ENCODE peak calls at places on chromosomes 7 and 10, in ten cellular contexts. U, T, I, Q, S, C, J, V, B and E are unnamed samples. For H3K9me3, the result is how much of the 10 kb centered on the place peaks cover.

GRCh38 chr10:82402901-82403300 is 527.9 kb downstream of the NRG3 start:
- DNase-seq in U (no peak), T (no peak), I (no peak), Q (no peak), S (no peak), C (no peak), J (no peak), V (no peak), B (no peak), E (no peak)

GRCh38 chr10:101879456-101880189 is 36.0 kb upstream of the KCNIP2 start:
- DNase-seq in U (no peak), T (no peak), I (no peak), Q (no peak), S (no peak), C (no peak), J (no peak), V (no peak), B (no peak), E (no peak)

GRCh38 chr10:10869592-10869991 is 148.1 kb upstream of the CELF2 start:
- DNase-seq in U (no peak), T (no peak), I (no peak), Q (no peak), S (no peak), C (no peak), J (no peak), V (no peak), B (no peak), E (no peak)

GRCh38 chr10:69641261-69641980 is 11.4 kb downstream of the FAM241B start:
- DNase-seq in U (no peak), T (no peak), I (no peak), Q (no peak), S (peak), C (no peak), J (no peak), V (no peak), B (no peak), E (no peak)

GRCh38 chr10:97640868-97641811 is 669 bp downstream of the PI4K2A start:
- DNase-seq in U (peak), T (peak), I (peak), Q (peak), S (peak), C (peak), J (peak), V (no peak), B (peak), E (no peak)

GRCh38 chr7:86708334-86708733 is 64.6 kb downstream of the GRM3 start:
- DNase-seq in U (no peak), T (no peak), I (peak), Q (no peak), S (no peak), C (no peak), J (no peak), V (no peak), B (no peak), E (no peak)

GRCh38 chr10:4267084-4267774 is 482.2 kb upstream of the KLF6 start:
- DNase-seq in U (no peak), T (no peak), I (no peak), Q (no peak), S (no peak), C (no peak), J (no peak), V (no peak), B (no peak), E (no peak)

GRCh38 chr10:91856637-91857036 is 52.6 kb downstream of the FGFBP3 start:
- DNase-seq in U (no peak), T (no peak), I (no peak), Q (peak), S (no peak), C (peak), J (no peak), V (no peak), B (no peak), E (no peak)

GRCh38 chr10:3339531-3339950 is 167.0 kb upstream of the PITRM1 start:
- DNase-seq in U (no peak), T (no peak), I (no peak), Q (no peak), S (no peak), C (no peak), J (no peak), V (no peak), B (no peak), E (no peak)

GRCh38 chr7:27196287-27196739 is 3.6 kb downstream of the HOXA13 start:
- DNase-seq in U (peak), T (peak), I (peak), Q (peak), S (peak), C (peak), J (peak), V (no peak), B (peak), E (peak)

GRCh38 chr7:84194484-84195260 is at the start of gene SEMA3A:
- DNase-seq in U (no peak), T (peak), I (peak), Q (peak), S (peak), C (peak), J (no peak), V (no peak), B (peak), E (peak)

GRCh38 chr7:32194537-32194936 is 124.3 kb upstream of the PDE1C start:
- DNase-seq in U (no peak), T (no peak), I (no peak), Q (no peak), S (no peak), C (no peak), J (no peak), V (no peak), B (no peak), E (no peak)

GRCh38 chr7:35551682-35552081 is 143.3 kb downstream of the HERPUD2 start:
- DNase-seq in U (no peak), T (no peak), I (peak), Q (no peak), S (no peak), C (no peak), J (no peak), V (no peak), B (no peak), E (no peak)

GRCh38 chr7:128168667-128169210 is 72.3 kb upstream of the LEP start:
- DNase-seq in U (peak), T (peak), I (peak), Q (no peak), S (peak), C (peak), J (peak), V (no peak), B (peak), E (no peak)

GRCh38 chr10:125343118-125343752 is 182.9 kb upstream of the CTBP2 start:
- DNase-seq in U (no peak), T (peak), I (no peak), Q (no peak), S (no peak), C (peak), J (no peak), V (no peak), B (no peak), E (peak)

GRCh38 chr10:396535-397220 is 261.4 kb downstream of the ZMYND11 start:
- DNase-seq in U (peak), T (no peak), I (no peak), Q (no peak), S (no peak), C (peak), J (no peak), V (no peak), B (no peak), E (no peak)

GRCh38 chr10:108556176-108556575 is 1367.1 kb downstream of the XPNPEP1 start:
- DNase-seq in U (no peak), T (no peak), I (no peak), Q (no peak), S (no peak), C (no peak), J (no peak), V (no peak), B (no peak), E (no peak)

GRCh38 chr10:32199724-32200394 is 143.6 kb upstream of the KIF5B start:
- DNase-seq in U (no peak), T (no peak), I (no peak), Q (no peak), S (no peak), C (no peak), J (no peak), V (no peak), B (no peak), E (no peak)

GRCh38 chr10:21406595-21407218 is 118.8 kb downstream of the SKIDA1 start:
- DNase-seq in U (no peak), T (no peak), I (no peak), Q (no peak), S (no peak), C (no peak), J (no peak), V (no peak), B (no peak), E (no peak)

GRCh38 chr7:128104109-128104742 is 73.0 kb upstream of the LRRC4 start:
- DNase-seq in U (no peak), T (no peak), I (no peak), Q (no peak), S (peak), C (no peak), J (peak), V (no peak), B (no peak), E (peak)

GRCh38 chr7:94856643-94857042 is 50.8 kb upstream of the PPP1R9A start:
- DNase-seq in U (no peak), T (no peak), I (no peak), Q (no peak), S (no peak), C (no peak), J (no peak), V (no peak), B (no peak), E (no peak)

GRCh38 chr7:17301491-17302101 is 3.1 kb downstream of the AHR start:
- DNase-seq in U (no peak), T (no peak), I (no peak), Q (peak), S (peak), C (peak), J (no peak), V (no peak), B (no peak), E (peak)

GRCh38 chr7:115679976-115680375 is 350.6 kb downstream of the TFEC start:
- DNase-seq in U (no peak), T (peak), I (peak), Q (peak), S (no peak), C (peak), J (no peak), V (no peak), B (no peak), E (peak)

GRCh38 chr10:30827531-30828120 is 198.1 kb upstream of the LYZL2 start:
- DNase-seq in U (peak), T (no peak), I (no peak), Q (no peak), S (no peak), C (peak), J (no peak), V (no peak), B (no peak), E (no peak)

GRCh38 chr7:18974803-18975202 is 142.6 kb downstream of the TWIST1 start:
- DNase-seq in U (no peak), T (no peak), I (no peak), Q (no peak), S (no peak), C (no peak), J (no peak), V (no peak), B (no peak), E (no peak)

GRCh38 chr7:96269246-96269994 is 52.5 kb downstream of the SLC25A13 start:
- DNase-seq in U (no peak), T (no peak), I (no peak), Q (no peak), S (no peak), C (no peak), J (no peak), V (no peak), B (no peak), E (no peak)

GRCh38 chr7:96266580-96266979 is 55.3 kb downstream of the SLC25A13 start:
- DNase-seq in U (no peak), T (no peak), I (no peak), Q (no peak), S (no peak), C (no peak), J (no peak), V (no peak), B (no peak), E (no peak)

DNA sequence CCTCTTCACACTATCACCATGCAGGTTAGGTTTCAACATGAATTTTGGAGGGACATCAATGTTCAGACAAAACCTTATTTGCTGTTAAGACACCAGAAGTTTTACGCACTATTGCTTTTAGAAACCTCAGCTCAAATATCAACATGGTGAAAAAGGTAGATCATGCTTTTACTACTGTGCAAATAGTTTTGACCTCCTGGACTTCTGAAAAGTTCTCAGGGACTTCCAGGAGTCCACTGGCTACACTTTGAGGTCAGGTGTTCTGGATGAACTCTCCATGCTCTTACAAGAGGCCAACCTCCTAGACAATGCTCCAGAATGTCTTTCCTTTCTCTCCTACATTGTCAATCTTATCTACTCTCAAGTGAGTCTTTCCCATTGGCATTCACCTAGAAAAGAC is 55.9 kb downstream of the SLC25A13 start:
- DNase-seq in U (no peak), T (no peak), I (no peak), Q (no peak), S (no peak), C (no peak), J (no peak), V (no peak), B (no peak), E (no peak)
- H3K9me3 ChIP-seq in U (under half), T (under half), I (under half), Q (under half), S (under half), C (under half), J (under half), V (under half), B (under half), E (under half)

GRCh38 chr10:71257292-71257997 is 45.1 kb downstream of the UNC5B start:
- DNase-seq in U (no peak), T (no peak), I (no peak), Q (no peak), S (no peak), C (no peak), J (no peak), V (no peak), B (peak), E (no peak)

GRCh38 chr10:71256661-71257030 is 44.3 kb downstream of the UNC5B start:
- DNase-seq in U (no peak), T (no peak), I (no peak), Q (no peak), S (no peak), C (no peak), J (no peak), V (no peak), B (no peak), E (no peak)

GRCh38 chr10:71259282-71259681 is 46.9 kb downstream of the UNC5B start:
- DNase-seq in U (no peak), T (no peak), I (no peak), Q (no peak), S (no peak), C (no peak), J (no peak), V (no peak), B (peak), E (no peak)

GRCh38 chr10:71258446-71259145 is 46.2 kb downstream of the UNC5B start:
- DNase-seq in U (no peak), T (no peak), I (no peak), Q (no peak), S (no peak), C (no peak), J (no peak), V (no peak), B (peak), E (no peak)

GRCh38 chr10:71258046-71258445 is 45.7 kb downstream of the UNC5B start:
- DNase-seq in U (no peak), T (no peak), I (no peak), Q (no peak), S (no peak), C (no peak), J (no peak), V (no peak), B (no peak), E (no peak)
- H3K9me3 ChIP-seq in U (under half), T (under half), I (under half), Q (under half), S (under half), C (under half), J (under half), V (under half), B (under half), E (under half)

GRCh38 chr7:151148319-151149259 is 18.9 kb downstream of the GBX1 start:
- DNase-seq in U (no peak), T (no peak), I (no peak), Q (no peak), S (no peak), C (no peak), J (no peak), V (no peak), B (no peak), E (no peak)
- H3K9me3 ChIP-seq in U (under half), T (under half), I (under half), Q (under half), S (under half), C (under half), J (under half), V (under half), B (under half), E (under half)

GRCh38 chr10:77611670-77612069 is 25.9 kb downstream of the KCNMA1 start:
- DNase-seq in U (no peak), T (no peak), I (no peak), Q (no peak), S (no peak), C (no peak), J (no peak), V (no peak), B (no peak), E (no peak)

GRCh38 chr10:77613476-77614130 is 24.0 kb downstream of the KCNMA1 start:
- DNase-seq in U (no peak), T (no peak), I (no peak), Q (no peak), S (no peak), C (peak), J (no peak), V (no peak), B (no peak), E (no peak)

GRCh38 chr10:77618117-77618516 is 19.5 kb downstream of the KCNMA1 start:
- DNase-seq in U (no peak), T (no peak), I (no peak), Q (no peak), S (no peak), C (no peak), J (no peak), V (no peak), B (no peak), E (no peak)

GRCh38 chr10:77616766-77617165 is 20.8 kb downstream of the KCNMA1 start:
- DNase-seq in U (no peak), T (no peak), I (no peak), Q (no peak), S (no peak), C (no peak), J (no peak), V (no peak), B (no peak), E (no peak)

GRCh38 chr10:77614778-77615625 is 22.6 kb downstream of the KCNMA1 start:
- DNase-seq in U (no peak), T (no peak), I (no peak), Q (no peak), S (no peak), C (no peak), J (no peak), V (no peak), B (no peak), E (no peak)
- H3K9me3 ChIP-seq in U (under half), T (under half), I (under half), Q (under half), S (under half), C (under half), J (under half), V (under half), B (under half), E (under half)

GRCh38 chr7:56493704-56494450 is 377.7 kb upstream of the NUPR2 start:
- DNase-seq in U (no peak), T (no peak), I (no peak), Q (no peak), S (no peak), C (no peak), J (no peak), V (no peak), B (no peak), E (no peak)
- H3K9me3 ChIP-seq in U (under half), T (half or more), I (half or more), Q (under half), S (under half), C (under half), J (under half), V (under half), B (under half), E (under half)